ENCODE peak calls at places on chromosomes 4 and X, in ten cellular contexts. J, V, O, E, F, H, X, G, S and C are unnamed samples.

GRCh38 chrX:46737462-46737861 is 21.5 kb downstream of the SLC9A7 start:
- DNase-seq in J (peak; percentile 73), V (peak; percentile 75), O (peak; percentile 6), E (no peak), F (peak; percentile 57), H (peak; percentile 5), X (no peak), G (no peak), S (no peak), C (no peak)

GRCh38 chr4:40264497-40264896 is 67.7 kb downstream of the RHOH start:
- DNase-seq in J (peak; percentile 69), V (peak; percentile 54), O (no peak), E (no peak), F (peak; percentile 73), H (peak; percentile 79), X (no peak), G (no peak), S (no peak), C (no peak)

GRCh38 chr4:81627617-81628016 is 155.9 kb upstream of the RASGEF1B start:
- DNase-seq in J (no peak), V (peak; percentile 0), O (no peak), E (no peak), F (peak; percentile 10), H (no peak), X (no peak), G (no peak), S (no peak), C (no peak)

GRCh38 chrX:72026341-72027023 is 105.2 kb downstream of the RTL5 start:
- DNase-seq in J (no peak), V (peak; percentile 32), O (peak; percentile 33), E (peak; percentile 8), F (peak; percentile 60), H (no peak), X (no peak), G (no peak), S (no peak), C (no peak)

GRCh38 chrX:17747692-17748091 is 10.4 kb downstream of the SCML1 start:
- DNase-seq in J (no peak), V (no peak), O (no peak), E (no peak), F (no peak), H (no peak), X (no peak), G (no peak), S (no peak), C (no peak)

GRCh38 chr4:73740353-73740778 is at the start of gene CXCL8:
- DNase-seq in J (peak; percentile 91), V (peak; percentile 91), O (peak; percentile 100), E (no peak), F (peak; percentile 83), H (peak; percentile 96), X (no peak), G (no peak), S (no peak), C (no peak)

GRCh38 chrX:7904557-7904956 is 22.7 kb downstream of the PNPLA4 start:
- DNase-seq in J (peak; percentile 23), V (no peak), O (no peak), E (no peak), F (peak; percentile 19), H (peak; percentile 50), X (no peak), G (no peak), S (no peak), C (no peak)

GRCh38 chr4:8688041-8688907 is 95.7 kb downstream of the CPZ start:
- DNase-seq in J (peak; percentile 2), V (no peak), O (peak; percentile 8), E (peak; percentile 79), F (peak; percentile 70), H (no peak), X (peak; percentile 59), G (peak; percentile 88), S (peak; percentile 86), C (peak; percentile 58)

GRCh38 chrX:77014655-77015377 is 432.4 kb upstream of the FGF16 start:
- DNase-seq in J (no peak), V (no peak), O (no peak), E (peak; percentile 58), F (no peak), H (no peak), X (peak; percentile 74), G (peak; percentile 92), S (peak; percentile 11), C (no peak)

GRCh38 chrX:12972239-12972638 is 2.7 kb upstream of the TMSB4X start:
- DNase-seq in J (no peak), V (no peak), O (no peak), E (no peak), F (no peak), H (no peak), X (no peak), G (no peak), S (no peak), C (no peak)

GRCh38 chr4:106615961-106616360 is 247.4 kb upstream of the GIMD1 start:
- DNase-seq in J (no peak), V (no peak), O (peak; percentile 12), E (no peak), F (peak; percentile 11), H (peak; percentile 18), X (no peak), G (no peak), S (no peak), C (no peak)

GRCh38 chr4:173752610-173753009 is 222.6 kb upstream of the HAND2 start:
- DNase-seq in J (peak; percentile 4), V (no peak), O (peak; percentile 28), E (peak; percentile 85), F (peak; percentile 31), H (no peak), X (peak; percentile 27), G (peak; percentile 73), S (no peak), C (no peak)

GRCh38 chr4:74654230-74654681 is 140.1 kb downstream of the BTC start:
- DNase-seq in J (peak; percentile 43), V (peak; percentile 67), O (peak; percentile 92), E (no peak), F (no peak), H (no peak), X (no peak), G (no peak), S (no peak), C (no peak)

GRCh38 chrX:63270873-63271272 is 80.3 kb downstream of the SPIN4 start:
- DNase-seq in J (no peak), V (no peak), O (no peak), E (no peak), F (no peak), H (no peak), X (no peak), G (no peak), S (no peak), C (no peak)

GRCh38 chrX:10634681-10635161 is 14.3 kb upstream of the MID1 start:
- DNase-seq in J (peak; percentile 94), V (peak; percentile 95), O (peak; percentile 95), E (no peak), F (peak; percentile 90), H (peak; percentile 83), X (no peak), G (no peak), S (no peak), C (no peak)

GRCh38 chr4:6991249-6991648 is 51.9 kb upstream of the TADA2B start:
- DNase-seq in J (no peak), V (no peak), O (no peak), E (no peak), F (no peak), H (no peak), X (no peak), G (no peak), S (no peak), C (no peak)
- H3K9ac ChIP-seq in J (no peak overlapping the region), V (peak overlapping the region; percentile 62), O (peak overlapping the region; percentile 25), E (no peak overlapping the region), F (peak overlapping the region; percentile 62), H (peak overlapping the region; percentile 85), X (peak overlapping the region; percentile 50), G (no peak overlapping the region), S (peak overlapping the region; percentile 20), C (no peak overlapping the region)

GRCh38 chrX:53430231-53430630 is 3.9 kb downstream of the HSD17B10 start:
- DNase-seq in J (no peak), V (no peak), O (no peak), E (no peak), F (no peak), H (no peak), X (no peak), G (no peak), S (no peak), C (no peak)
- H3K9ac ChIP-seq in J (no peak overlapping the region), V (no peak overlapping the region), O (no peak overlapping the region), E (no peak overlapping the region), F (no peak overlapping the region), H (no peak overlapping the region), X (no peak overlapping the region), G (no peak overlapping the region), S (no peak overlapping the region), C (no peak overlapping the region)

GRCh38 chr4:152328595-152328994 is 207.3 kb downstream of the FBXW7 start:
- DNase-seq in J (no peak), V (no peak), O (peak; percentile 85), E (no peak), F (peak; percentile 81), H (no peak), X (no peak), G (no peak), S (no peak), C (no peak)
- H3K9ac ChIP-seq in J (no peak overlapping the region), V (no peak overlapping the region), O (no peak overlapping the region), E (no peak overlapping the region), F (no peak overlapping the region), H (peak overlapping the region; percentile 28), X (no peak overlapping the region), G (no peak overlapping the region), S (no peak overlapping the region), C (no peak overlapping the region)

GRCh38 chr4:101346312-101346561 is 1.1 kb downstream of the PPP3CA start:
- DNase-seq in J (no peak), V (no peak), O (no peak), E (no peak), F (no peak), H (no peak), X (no peak), G (no peak), S (peak; percentile 68), C (no peak)

GRCh38 chr4:101346562-101347266 is 612 bp downstream of the PPP3CA start:
- DNase-seq in J (peak; percentile 53), V (peak; percentile 43), O (peak; percentile 23), E (peak; percentile 52), F (peak; percentile 84), H (peak; percentile 86), X (peak; percentile 57), G (peak; percentile 80), S (no peak), C (peak; percentile 91)

GRCh38 chr4:101345596-101346311 is 1.6 kb downstream of the PPP3CA start:
- DNase-seq in J (peak; percentile 39), V (no peak), O (peak; percentile 36), E (peak; percentile 42), F (peak; percentile 69), H (peak; percentile 70), X (peak; percentile 56), G (peak; percentile 61), S (peak; percentile 83), C (peak; percentile 88)

GRCh38 chr4:101347267-101347556 is at the start of gene PPP3CA:
- DNase-seq in J (no peak), V (no peak), O (no peak), E (no peak), F (no peak), H (no peak), X (no peak), G (no peak), S (peak; percentile 60), C (no peak)

DNA sequence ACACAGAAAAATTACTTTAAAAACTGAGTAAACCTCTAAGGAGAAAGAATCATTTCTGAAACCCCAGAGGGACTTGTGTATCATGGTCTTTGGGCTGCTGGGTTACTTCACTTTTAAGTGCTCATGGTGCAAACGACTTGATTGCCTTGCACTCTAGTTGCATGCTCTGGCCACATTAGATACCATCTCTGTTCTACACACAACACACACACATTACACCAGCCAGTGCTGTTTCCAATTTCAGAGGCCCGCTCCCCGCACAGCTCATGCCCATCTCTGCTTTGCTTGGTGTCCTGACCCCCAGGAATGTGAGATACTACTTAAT is 2.1 kb downstream of the PPP3CA start:
- DNase-seq in J (peak; percentile 24), V (no peak), O (no peak), E (no peak), F (peak; percentile 70), H (no peak), X (no peak), G (no peak), S (peak; percentile 30), C (no peak)
- H3K9ac ChIP-seq in J (peak overlapping the region; percentile 66), V (peak overlapping the region; percentile 82), O (peak overlapping the region; percentile 94), E (peak overlapping the region; percentile 3), F (peak overlapping the region; percentile 84), H (peak overlapping the region; percentile 87), X (peak overlapping the region; percentile 15), G (no peak overlapping the region), S (peak overlapping the region; percentile 69), C (no peak overlapping the region)